ENCODE peak calls at places on chromosomes 16 and 17, in five cellular contexts. Y is Caco-2, J is AG04449, H is uterus, F is HFFc6. N is an unnamed sample.

GRCh38 chr16:31488630-31489564 is 6.0 kb downstream of the SLC5A2 start:
- DNase-seq in Y (no peak), J (no peak), H (no peak), F (no peak), N (no peak)

GRCh38 chr16:2465653-2466415 is 5.3 kb upstream of the NTN3 start:
- DNase-seq in Y (no peak), J (no peak), H (no peak), F (no peak), N (no peak)

GRCh38 chr17:63345598-63345997 is 100.5 kb downstream of the CYB561 start:
- DNase-seq in Y (no peak), J (peak; percentile 63), H (no peak), F (peak; percentile 82), N (no peak)

GRCh38 chr16:68733570-68733969 is 3.5 kb upstream of the CDH1 start:
- DNase-seq in Y (no peak), J (no peak), H (no peak), F (no peak), N (no peak)

GRCh38 chr17:6753565-6753964 is 2.3 kb upstream of the XAF1 start:
- DNase-seq in Y (no peak), J (no peak), H (no peak), F (no peak), N (no peak)

GRCh38 chr16:78216166-78216745 is 116.8 kb downstream of the WWOX start:
- DNase-seq in Y (no peak), J (no peak), H (no peak), F (no peak), N (no peak)

GRCh38 chr17:78697122-78697845 is 84.8 kb downstream of the CYTH1 start:
- DNase-seq in Y (no peak), J (no peak), H (no peak), F (peak; percentile 16), N (no peak)

GRCh38 chr17:51820252-51820651 is 338.3 kb downstream of the CA10 start:
- DNase-seq in Y (no peak), J (no peak), H (no peak), F (no peak), N (no peak)

GRCh38 chr17:77644181-77644972 is 314.1 kb upstream of the TNRC6C start:
- DNase-seq in Y (no peak), J (no peak), H (no peak), F (no peak), N (no peak)

GRCh38 chr16:69217433-69217832 is 30.5 kb downstream of the SNTB2 start:
- DNase-seq in Y (peak; percentile 40), J (no peak), H (no peak), F (peak; percentile 50), N (no peak)

GRCh38 chr16:72404299-72404698 is 232.3 kb upstream of the PMFBP1 start:
- DNase-seq in Y (no peak), J (no peak), H (no peak), F (peak; percentile 36), N (no peak)

GRCh38 chr16:82892327-82892726 is 265.6 kb downstream of the CDH13 start:
- DNase-seq in Y (no peak), J (no peak), H (no peak), F (no peak), N (no peak)

GRCh38 chr17:72353502-72353901 is 232.7 kb downstream of the SOX9 start:
- DNase-seq in Y (no peak), J (no peak), H (no peak), F (no peak), N (no peak)

GRCh38 chr17:19753049-19753444 is 4.9 kb upstream of the ALDH3A1 start:
- DNase-seq in Y (no peak), J (no peak), H (peak; percentile 41), F (peak; percentile 65), N (no peak)

GRCh38 chr17:21007646-21008045 is 35.2 kb downstream of the USP22 start:
- DNase-seq in Y (no peak), J (no peak), H (no peak), F (no peak), N (no peak)

GRCh38 chr17:9577402-9577709 is 914 bp downstream of the CFAP52 start:
- DNase-seq in Y (no peak), J (no peak), H (no peak), F (no peak), N (no peak)

GRCh38 chr17:17876959-17877547 is 40.3 kb upstream of the SREBF1 start:
- DNase-seq in Y (no peak), J (no peak), H (peak; percentile 68), F (peak; percentile 24), N (no peak)

GRCh38 chr16:19131809-19132777 is 18.3 kb downstream of the ITPRIPL2 start:
- DNase-seq in Y (no peak), J (no peak), H (no peak), F (no peak), N (no peak)

GRCh38 chr16:24851700-24852099 is 5.9 kb downstream of the SLC5A11 start:
- DNase-seq in Y (no peak), J (no peak), H (no peak), F (peak; percentile 51), N (no peak)

GRCh38 chr16:74984194-74984669 is 691 bp downstream of the WDR59 start:
- DNase-seq in Y (no peak), J (no peak), H (no peak), F (peak; percentile 1), N (peak; percentile 17)

GRCh38 chr17:64662774-64663367 is 764 bp upstream of the SMURF2 start:
- DNase-seq in Y (no peak), J (no peak), H (no peak), F (no peak), N (no peak)

GRCh38 chr17:41793749-41794602 is 7.5 kb upstream of the JUP start:
- DNase-seq in Y (peak; percentile 80), J (no peak), H (peak; percentile 64), F (no peak), N (no peak)
- TF ChIP-seq CTCF in Y (no peak), J (no peak), H (no peak), F (no peak), N (no peak)

DNA sequence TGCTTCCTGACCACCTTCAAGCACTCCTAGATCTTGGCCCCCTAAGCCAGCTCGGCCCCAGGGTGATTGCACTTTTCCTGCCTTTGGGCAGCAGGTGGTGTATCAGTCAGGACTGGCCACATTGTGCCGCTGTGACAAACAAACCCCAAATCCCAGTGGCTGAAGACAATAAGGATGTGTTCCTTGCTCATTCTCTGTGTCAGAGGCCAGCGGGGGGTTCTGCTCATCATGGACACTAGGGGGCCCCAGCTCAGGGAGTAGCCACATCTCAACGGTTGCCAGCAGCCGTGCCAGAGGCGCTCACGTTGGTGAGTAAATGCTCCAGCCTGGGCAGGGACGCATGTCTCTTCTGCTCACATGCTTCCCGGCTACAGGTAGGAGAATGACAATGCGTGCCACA is 60.4 kb downstream of the ZDHHC7 start:
- DNase-seq in Y (peak; percentile 40), J (no peak), H (no peak), F (no peak), N (no peak)
- TF ChIP-seq CTCF in Y (no peak), J (no peak), H (no peak), F (peak; percentile 66), N (no peak)

GRCh38 chr16:21622545-21622944 is 23.2 kb downstream of the METTL9 start:
- DNase-seq in Y (no peak), J (no peak), H (no peak), F (no peak), N (no peak)
- TF ChIP-seq CTCF in Y (no peak), J (no peak), H (no peak), F (no peak), N (no peak)

GRCh38 chr17:7972131-7972785 is 30.2 kb upstream of the GUCY2D start:
- DNase-seq in Y (no peak), J (no peak), H (no peak), F (peak; percentile 22), N (no peak)
- TF ChIP-seq CTCF in Y (no peak), J (no peak), H (no peak), F (peak; percentile 73), N (no peak)

DNA sequence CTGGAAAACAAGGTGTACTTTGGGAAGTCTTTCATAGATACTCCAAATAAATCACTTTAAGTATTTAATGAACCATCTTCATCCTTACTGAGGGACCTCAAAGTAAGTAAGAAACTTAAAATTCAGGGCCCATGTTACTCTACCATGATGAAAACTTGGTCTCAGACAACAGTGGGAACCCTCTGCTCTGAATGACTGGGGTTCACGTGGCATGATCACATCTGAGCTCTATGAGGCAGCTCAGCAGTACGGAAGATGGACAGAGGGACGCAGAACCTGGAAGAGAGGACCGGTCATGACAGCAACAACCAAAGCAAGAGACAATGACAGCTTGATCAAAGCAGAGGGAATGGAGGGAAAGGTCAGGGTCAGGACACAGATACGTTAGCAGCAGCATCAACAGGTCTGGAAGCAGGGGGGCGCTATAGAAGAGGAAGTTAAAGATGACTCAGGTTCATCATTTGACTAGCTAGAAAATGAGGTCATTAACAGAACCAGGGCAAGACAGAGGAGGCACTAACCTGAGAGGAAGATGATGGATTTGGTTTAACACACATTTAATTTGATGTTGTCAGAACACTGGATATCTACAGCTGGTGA is 9.5 kb downstream of the XPO6 start:
- DNase-seq in Y (no peak), J (no peak), H (no peak), F (no peak), N (no peak)
- TF ChIP-seq CTCF in Y (no peak), J (no peak), H (no peak), F (peak; percentile 52), N (no peak)

GRCh38 chr17:15090533-15090932 is 174.6 kb downstream of the PMP22 start:
- DNase-seq in Y (no peak), J (no peak), H (no peak), F (no peak), N (no peak)

GRCh38 chr17:15087946-15088345 is 177.2 kb downstream of the PMP22 start:
- DNase-seq in Y (no peak), J (no peak), H (no peak), F (no peak), N (no peak)

GRCh38 chr17:15092261-15092660 is 172.9 kb downstream of the PMP22 start:
- DNase-seq in Y (no peak), J (no peak), H (no peak), F (no peak), N (no peak)

GRCh38 chr17:15092762-15093161 is 172.4 kb downstream of the PMP22 start:
- DNase-seq in Y (no peak), J (no peak), H (no peak), F (peak; percentile 29), N (no peak)

GRCh38 chr17:15091825-15092224 is 173.3 kb downstream of the PMP22 start:
- DNase-seq in Y (no peak), J (no peak), H (no peak), F (no peak), N (no peak)
- TF ChIP-seq CTCF in Y (no peak), J (peak; percentile 10), H (no peak), F (peak; percentile 36), N (peak; percentile 41)

GRCh38 chr16:50900391-50900942 is 158.6 kb downstream of the CYLD start:
- DNase-seq in Y (no peak), J (no peak), H (no peak), F (no peak), N (no peak)

GRCh38 chr16:50901062-50901461 is 159.2 kb downstream of the CYLD start:
- DNase-seq in Y (no peak), J (no peak), H (no peak), F (no peak), N (no peak)

GRCh38 chr16:50902457-50902856 is 160.6 kb downstream of the CYLD start:
- DNase-seq in Y (no peak), J (no peak), H (no peak), F (no peak), N (no peak)
- TF ChIP-seq CTCF in Y (peak; percentile 21), J (no peak), H (no peak), F (no peak), N (no peak)